ENCODE peak calls at places on chromosomes 16 and 17, in ten cellular contexts. One of them, this sample, is unnamed. For H3K27me3, the result is how much of the 10 kb centered on the place peaks cover.

GRCh38 chr16:3949287-3949686 is 68.8 kb upstream of the CREBBP start:
- DNase-seq in tibial nerve: no peak
- DNase-seq in heart right ventricle: peak
- DNase-seq in mammary epithelial cell: no peak
- DNase-seq in GM12878: no peak
- DNase-seq in esophagus squamous epithelium: no peak
- DNase-seq in GM23248: no peak
- DNase-seq in body of pancreas: no peak
- DNase-seq in A673: no peak
- DNase-seq in MM.1S: no peak
- DNase-seq in this sample: no peak

GRCh38 chr17:4968166-4968915 is 724 bp upstream of the SPAG7 start:
- DNase-seq in tibial nerve: no peak
- DNase-seq in heart right ventricle: no peak
- DNase-seq in mammary epithelial cell: no peak
- DNase-seq in GM12878: no peak
- DNase-seq in esophagus squamous epithelium: no peak
- DNase-seq in GM23248: peak
- DNase-seq in body of pancreas: no peak
- DNase-seq in A673: no peak
- DNase-seq in MM.1S: no peak
- DNase-seq in this sample: peak

GRCh38 chr16:23082161-23082788 is 67.0 kb downstream of the USP31 start:
- DNase-seq in tibial nerve: no peak
- DNase-seq in heart right ventricle: peak
- DNase-seq in mammary epithelial cell: peak
- DNase-seq in GM12878: no peak
- DNase-seq in esophagus squamous epithelium: no peak
- DNase-seq in GM23248: peak
- DNase-seq in body of pancreas: no peak
- DNase-seq in A673: no peak
- DNase-seq in MM.1S: no peak
- DNase-seq in this sample: no peak

GRCh38 chr17:9907883-9908648 is 3.0 kb upstream of the RCVRN start:
- DNase-seq in tibial nerve: no peak
- DNase-seq in heart right ventricle: no peak
- DNase-seq in mammary epithelial cell: no peak
- DNase-seq in GM12878: no peak
- DNase-seq in esophagus squamous epithelium: no peak
- DNase-seq in GM23248: no peak
- DNase-seq in body of pancreas: no peak
- DNase-seq in A673: no peak
- DNase-seq in MM.1S: no peak
- DNase-seq in this sample: no peak

GRCh38 chr16:17404903-17405691 is 65.7 kb downstream of the XYLT1 start:
- DNase-seq in tibial nerve: peak
- DNase-seq in heart right ventricle: peak
- DNase-seq in mammary epithelial cell: peak
- DNase-seq in GM12878: no peak
- DNase-seq in esophagus squamous epithelium: no peak
- DNase-seq in GM23248: peak
- DNase-seq in body of pancreas: peak
- DNase-seq in A673: no peak
- DNase-seq in MM.1S: no peak
- DNase-seq in this sample: no peak

GRCh38 chr17:50806141-50806643 is 29.2 kb upstream of the WFIKKN2 start:
- DNase-seq in tibial nerve: no peak
- DNase-seq in heart right ventricle: no peak
- DNase-seq in mammary epithelial cell: no peak
- DNase-seq in GM12878: no peak
- DNase-seq in esophagus squamous epithelium: no peak
- DNase-seq in GM23248: no peak
- DNase-seq in body of pancreas: peak
- DNase-seq in A673: peak
- DNase-seq in MM.1S: no peak
- DNase-seq in this sample: no peak

GRCh38 chr17:35244345-35245195 is 1.7 kb downstream of the SLFN5 start:
- DNase-seq in tibial nerve: peak
- DNase-seq in heart right ventricle: peak
- DNase-seq in mammary epithelial cell: peak
- DNase-seq in GM12878: no peak
- DNase-seq in esophagus squamous epithelium: peak
- DNase-seq in GM23248: peak
- DNase-seq in body of pancreas: peak
- DNase-seq in A673: peak
- DNase-seq in MM.1S: peak
- DNase-seq in this sample: peak

GRCh38 chr17:49344914-49345313 is 17.1 kb downstream of the ZNF652 start:
- DNase-seq in tibial nerve: no peak
- DNase-seq in heart right ventricle: no peak
- DNase-seq in mammary epithelial cell: no peak
- DNase-seq in GM12878: no peak
- DNase-seq in esophagus squamous epithelium: no peak
- DNase-seq in GM23248: peak
- DNase-seq in body of pancreas: no peak
- DNase-seq in A673: peak
- DNase-seq in MM.1S: no peak
- DNase-seq in this sample: no peak

GRCh38 chr17:72702136-72702735 is 390.3 kb downstream of the SLC39A11 start:
- DNase-seq in tibial nerve: no peak
- DNase-seq in heart right ventricle: no peak
- DNase-seq in mammary epithelial cell: peak
- DNase-seq in GM12878: no peak
- DNase-seq in esophagus squamous epithelium: no peak
- DNase-seq in GM23248: peak
- DNase-seq in body of pancreas: no peak
- DNase-seq in A673: peak
- DNase-seq in MM.1S: no peak
- DNase-seq in this sample: no peak

GRCh38 chr16:15545544-15545943 is 97.4 kb downstream of the MARF1 start:
- DNase-seq in tibial nerve: no peak
- DNase-seq in heart right ventricle: no peak
- DNase-seq in mammary epithelial cell: no peak
- DNase-seq in GM12878: no peak
- DNase-seq in esophagus squamous epithelium: no peak
- DNase-seq in GM23248: no peak
- DNase-seq in body of pancreas: no peak
- DNase-seq in A673: no peak
- DNase-seq in MM.1S: no peak
- DNase-seq in this sample: no peak

GRCh38 chr16:58019866-58020538 is 5.6 kb upstream of the MMP15 start:
- DNase-seq in tibial nerve: no peak
- DNase-seq in heart right ventricle: no peak
- DNase-seq in mammary epithelial cell: no peak
- DNase-seq in GM12878: no peak
- DNase-seq in esophagus squamous epithelium: no peak
- DNase-seq in GM23248: no peak
- DNase-seq in body of pancreas: no peak
- DNase-seq in A673: no peak
- DNase-seq in MM.1S: no peak
- DNase-seq in this sample: no peak

GRCh38 chr16:12449795-12450194 is 353.9 kb downstream of the CPPED1 start:
- DNase-seq in tibial nerve: no peak
- DNase-seq in heart right ventricle: no peak
- DNase-seq in mammary epithelial cell: peak
- DNase-seq in GM12878: no peak
- DNase-seq in esophagus squamous epithelium: no peak
- DNase-seq in GM23248: peak
- DNase-seq in body of pancreas: no peak
- DNase-seq in A673: no peak
- DNase-seq in MM.1S: no peak
- DNase-seq in this sample: no peak

GRCh38 chr17:74994440-74994839 is 7.0 kb downstream of the CDR2L start:
- DNase-seq in tibial nerve: no peak
- DNase-seq in heart right ventricle: no peak
- DNase-seq in mammary epithelial cell: peak
- DNase-seq in GM12878: no peak
- DNase-seq in esophagus squamous epithelium: no peak
- DNase-seq in GM23248: peak
- DNase-seq in body of pancreas: no peak
- DNase-seq in A673: no peak
- DNase-seq in MM.1S: no peak
- DNase-seq in this sample: no peak

GRCh38 chr16:68992521-68992920 is 112.9 kb upstream of the HAS3 start:
- DNase-seq in tibial nerve: no peak
- DNase-seq in heart right ventricle: no peak
- DNase-seq in mammary epithelial cell: peak
- DNase-seq in GM12878: no peak
- DNase-seq in esophagus squamous epithelium: no peak
- DNase-seq in GM23248: peak
- DNase-seq in body of pancreas: no peak
- DNase-seq in A673: no peak
- DNase-seq in MM.1S: no peak
- DNase-seq in this sample: no peak

GRCh38 chr17:76152580-76152979 is 11.5 kb upstream of the FOXJ1 start:
- DNase-seq in tibial nerve: no peak
- DNase-seq in heart right ventricle: no peak
- DNase-seq in mammary epithelial cell: no peak
- DNase-seq in GM12878: no peak
- DNase-seq in esophagus squamous epithelium: no peak
- DNase-seq in GM23248: no peak
- DNase-seq in body of pancreas: no peak
- DNase-seq in A673: no peak
- DNase-seq in MM.1S: no peak
- DNase-seq in this sample: no peak

GRCh38 chr17:8140058-8140412 is 12.2 kb downstream of the PER1 start:
- DNase-seq in tibial nerve: peak
- DNase-seq in heart right ventricle: no peak
- DNase-seq in mammary epithelial cell: no peak
- DNase-seq in GM12878: no peak
- DNase-seq in esophagus squamous epithelium: no peak
- DNase-seq in GM23248: peak
- DNase-seq in body of pancreas: no peak
- DNase-seq in A673: no peak
- DNase-seq in MM.1S: no peak
- DNase-seq in this sample: no peak

DNA sequence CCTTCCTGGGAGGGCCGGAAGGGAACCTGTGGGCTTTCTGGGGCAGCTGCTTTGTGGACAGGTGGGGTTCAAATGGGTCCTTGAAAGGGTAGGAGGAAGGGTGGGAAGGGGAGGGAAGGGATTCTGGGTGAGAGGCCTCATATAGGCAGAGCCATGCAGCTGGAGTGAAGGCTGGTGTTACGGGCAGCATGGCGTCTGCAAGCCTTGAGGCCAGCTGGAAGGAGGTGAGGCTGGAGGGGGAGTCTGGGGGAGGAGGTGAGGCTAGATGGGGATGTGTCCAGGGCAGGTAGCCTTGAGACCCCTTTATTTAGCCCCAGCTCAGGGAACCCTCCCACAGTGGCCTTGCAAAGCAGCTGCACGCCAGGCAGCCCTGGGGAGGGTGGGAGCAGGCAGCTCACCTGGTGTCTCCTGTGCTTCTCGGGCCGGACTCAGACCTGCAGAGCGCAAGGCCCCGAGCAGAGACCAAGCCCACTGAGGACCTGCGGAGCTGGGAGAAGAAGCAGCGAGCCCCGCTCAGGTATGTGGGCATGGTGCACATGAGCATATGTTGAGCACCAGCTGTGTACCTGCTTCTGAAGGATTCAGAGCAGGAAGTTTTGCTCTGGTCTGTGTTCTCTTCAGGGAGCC is 50.6 kb downstream of the SNX20 start:
- DNase-seq in tibial nerve: no peak
- DNase-seq in heart right ventricle: no peak
- DNase-seq in mammary epithelial cell: no peak
- DNase-seq in GM12878: no peak
- DNase-seq in esophagus squamous epithelium: no peak
- DNase-seq in GM23248: no peak
- DNase-seq in body of pancreas: no peak
- DNase-seq in A673: no peak
- DNase-seq in MM.1S: no peak
- DNase-seq in this sample: no peak
- H3K27ac ChIP-seq in tibial nerve: no peak
- H3K27ac ChIP-seq in heart right ventricle: no peak
- H3K27ac ChIP-seq in mammary epithelial cell: no peak
- H3K27ac ChIP-seq in GM12878: no peak
- H3K27ac ChIP-seq in esophagus squamous epithelium: no peak
- H3K27ac ChIP-seq in GM23248: no peak
- H3K27ac ChIP-seq in body of pancreas: no peak
- H3K27ac ChIP-seq in A673: no peak
- H3K27ac ChIP-seq in MM.1S: no peak
- H3K27ac ChIP-seq in this sample: no peak

DNA sequence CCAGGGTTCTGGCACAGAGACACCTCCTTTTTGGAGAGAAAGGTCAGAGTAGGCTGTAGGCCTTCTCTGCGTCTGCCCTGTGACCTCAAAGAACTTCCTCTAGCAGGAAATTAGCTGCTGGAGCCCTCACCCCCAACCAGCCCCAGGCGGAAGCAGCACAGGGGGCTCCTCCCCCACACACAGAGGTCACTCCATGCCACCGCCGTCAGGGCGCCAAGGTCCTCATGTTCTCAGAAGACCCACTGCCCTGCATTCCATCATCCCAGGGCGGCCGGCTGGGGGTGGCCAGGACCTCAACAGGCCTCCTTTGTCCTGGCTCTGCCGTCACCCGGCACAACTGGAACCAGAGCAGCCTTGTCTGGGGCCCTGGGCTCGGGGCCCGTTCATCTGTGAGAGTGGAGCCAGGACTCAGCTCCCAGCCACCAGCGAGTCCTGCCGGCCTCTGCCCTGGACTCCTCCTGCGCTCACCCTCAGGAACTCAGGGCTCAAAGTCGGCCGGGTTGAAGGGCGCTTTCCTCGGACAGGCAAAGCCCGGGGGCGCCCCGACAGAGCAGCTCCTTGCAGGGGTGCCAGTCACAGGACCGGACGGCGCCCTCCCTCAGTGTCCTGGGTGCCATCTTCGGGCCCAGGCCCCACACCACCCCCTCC is 1.2 kb downstream of the TMC6 start:
- DNase-seq in tibial nerve: peak
- DNase-seq in heart right ventricle: peak
- DNase-seq in mammary epithelial cell: no peak
- DNase-seq in GM12878: no peak
- DNase-seq in esophagus squamous epithelium: no peak
- DNase-seq in GM23248: no peak
- DNase-seq in body of pancreas: peak
- DNase-seq in A673: no peak
- DNase-seq in MM.1S: peak
- DNase-seq in this sample: no peak
- H3K27me3 ChIP-seq in tibial nerve: under half
- H3K27me3 ChIP-seq in heart right ventricle: under half
- H3K27me3 ChIP-seq in mammary epithelial cell: under half
- H3K27me3 ChIP-seq in GM12878: under half
- H3K27me3 ChIP-seq in esophagus squamous epithelium: under half
- H3K27me3 ChIP-seq in GM23248: under half
- H3K27me3 ChIP-seq in body of pancreas: under half
- H3K27me3 ChIP-seq in A673: under half
- H3K27me3 ChIP-seq in MM.1S: under half
- H3K27me3 ChIP-seq in this sample: under half

GRCh38 chr17:60109161-60109560 is 30.4 kb upstream of the HEATR6 start:
- DNase-seq in tibial nerve: no peak
- DNase-seq in heart right ventricle: no peak
- DNase-seq in mammary epithelial cell: no peak
- DNase-seq in GM12878: no peak
- DNase-seq in esophagus squamous epithelium: no peak
- DNase-seq in GM23248: no peak
- DNase-seq in body of pancreas: no peak
- DNase-seq in A673: no peak
- DNase-seq in MM.1S: no peak
- DNase-seq in this sample: no peak
- H3K27ac ChIP-seq in tibial nerve: no peak
- H3K27ac ChIP-seq in heart right ventricle: no peak
- H3K27ac ChIP-seq in mammary epithelial cell: no peak
- H3K27ac ChIP-seq in GM12878: no peak
- H3K27ac ChIP-seq in esophagus squamous epithelium: no peak
- H3K27ac ChIP-seq in GM23248: no peak
- H3K27ac ChIP-seq in body of pancreas: no peak
- H3K27ac ChIP-seq in A673: no peak
- H3K27ac ChIP-seq in MM.1S: no peak
- H3K27ac ChIP-seq in this sample: no peak

GRCh38 chr17:80472996-80473395 is 3.4 kb downstream of the NPTX1 start:
- DNase-seq in tibial nerve: no peak
- DNase-seq in heart right ventricle: no peak
- DNase-seq in mammary epithelial cell: no peak
- DNase-seq in GM12878: no peak
- DNase-seq in esophagus squamous epithelium: no peak
- DNase-seq in GM23248: no peak
- DNase-seq in body of pancreas: no peak
- DNase-seq in A673: no peak
- DNase-seq in MM.1S: no peak
- DNase-seq in this sample: no peak
- H3K27me3 ChIP-seq in tibial nerve: under half
- H3K27me3 ChIP-seq in heart right ventricle: half or more
- H3K27me3 ChIP-seq in mammary epithelial cell: under half
- H3K27me3 ChIP-seq in GM12878: under half
- H3K27me3 ChIP-seq in esophagus squamous epithelium: half or more
- H3K27me3 ChIP-seq in GM23248: half or more
- H3K27me3 ChIP-seq in body of pancreas: under half
- H3K27me3 ChIP-seq in A673: half or more
- H3K27me3 ChIP-seq in MM.1S: half or more
- H3K27me3 ChIP-seq in this sample: under half